ENCODE peak calls at places on chromosomes 4 and X, in nine cellular contexts. E is upper lobe of left lung, F is GM12892, W is HCT116, Q is HepG2, B is suprapubic skin, D is H1, Z is stomach, U is sigmoid colon. G is an unnamed sample.
A peak's percentile ranks its signal among the peaks of the same experiment; 100 is the strongest.

GRCh38 chr4:33386761-33387160 is 2666.6 kb downstream of the PCDH7 start:
- DNase-seq in E (no peak), F (no peak), W (no peak), Q (no peak), B (no peak), D (no peak), Z (no peak), U (no peak), G (no peak)

GRCh38 chr4:143407475-143407874 is 70.8 kb downstream of the GAB1 start:
- DNase-seq in E (no peak), F (no peak), W (no peak), Q (no peak), B (no peak), D (no peak), Z (no peak), U (no peak), G (no peak)

GRCh38 chrX:121902463-121902862 is 855.1 kb downstream of the GLUD2 start:
- DNase-seq in E (no peak), F (no peak), W (no peak), Q (no peak), B (no peak), D (no peak), Z (no peak), U (no peak), G (no peak)

GRCh38 chr4:169337510-169337909 is 66.8 kb upstream of the SH3RF1 start:
- DNase-seq in E (no peak), F (no peak), W (no peak), Q (no peak), B (no peak), D (no peak), Z (no peak), U (no peak), G (no peak)

GRCh38 chr4:78174931-78175330 is 117.8 kb downstream of the FRAS1 start:
- DNase-seq in E (no peak), F (no peak), W (no peak), Q (no peak), B (no peak), D (no peak), Z (no peak), U (no peak), G (no peak)

GRCh38 chr4:174933083-174933482 is 14.9 kb downstream of the ADAM29 start:
- DNase-seq in E (no peak), F (no peak), W (no peak), Q (no peak), B (no peak), D (no peak), Z (no peak), U (no peak), G (no peak)

GRCh38 chr4:142840516-142841123 is 5.5 kb downstream of the INPP4B start:
- DNase-seq in E (no peak), F (no peak), W (peak; percentile 38), Q (peak; percentile 3), B (no peak), D (no peak), Z (no peak), U (no peak), G (no peak)

GRCh38 chr4:134691915-134692314 is 490.3 kb upstream of the PABPC4L start:
- DNase-seq in E (no peak), F (no peak), W (no peak), Q (no peak), B (no peak), D (no peak), Z (no peak), U (no peak), G (no peak)

GRCh38 chrX:54808605-54809483 is 1.3 kb downstream of the MAGED2 start:
- DNase-seq in E (peak; percentile 92), F (peak; percentile 78), W (peak; percentile 87), Q (peak; percentile 92), B (peak; percentile 92), D (peak; percentile 90), Z (peak; percentile 93), U (peak; percentile 97), G (peak; percentile 94)

GRCh38 chrX:38004046-38004445 is 2.3 kb upstream of the SYTL5 start:
- DNase-seq in E (no peak), F (no peak), W (no peak), Q (no peak), B (no peak), D (no peak), Z (no peak), U (no peak), G (no peak)

GRCh38 chrX:24870143-24870542 is 145.6 kb downstream of the ARX start:
- DNase-seq in E (no peak), F (no peak), W (no peak), Q (peak; percentile 70), B (no peak), D (no peak), Z (no peak), U (no peak), G (no peak)

GRCh38 chr4:111228874-111229273 is 606.0 kb upstream of the PITX2 start:
- DNase-seq in E (no peak), F (no peak), W (no peak), Q (no peak), B (no peak), D (no peak), Z (no peak), U (no peak), G (no peak)

GRCh38 chrX:141668371-141668770 is 30.2 kb downstream of the SPANXD start:
- DNase-seq in E (no peak), F (no peak), W (no peak), Q (no peak), B (no peak), D (no peak), Z (no peak), U (no peak), G (no peak)

GRCh38 chr4:25367877-25368276 is 9.2 kb upstream of the ANAPC4 start:
- DNase-seq in E (no peak), F (no peak), W (no peak), Q (no peak), B (no peak), D (no peak), Z (no peak), U (no peak), G (no peak)

GRCh38 chr4:25367004-25367621 is 9.9 kb upstream of the ANAPC4 start:
- DNase-seq in E (no peak), F (no peak), W (no peak), Q (no peak), B (no peak), D (no peak), Z (no peak), U (no peak), G (no peak)

GRCh38 chr4:25368315-25368714 is 8.7 kb upstream of the ANAPC4 start:
- DNase-seq in E (no peak), F (no peak), W (no peak), Q (peak; percentile 24), B (no peak), D (no peak), Z (no peak), U (no peak), G (no peak)

GRCh38 chr4:25370242-25370641 is 6.8 kb upstream of the ANAPC4 start:
- DNase-seq in E (no peak), F (no peak), W (no peak), Q (no peak), B (no peak), D (no peak), Z (no peak), U (no peak), G (no peak)
- TF ChIP-seq POLR2AphosphoS5 in E (no peak), F (no peak), W (no peak), Q (no peak), B (no peak), D (no peak), Z (no peak), U (no peak), G (no peak)

DNA sequence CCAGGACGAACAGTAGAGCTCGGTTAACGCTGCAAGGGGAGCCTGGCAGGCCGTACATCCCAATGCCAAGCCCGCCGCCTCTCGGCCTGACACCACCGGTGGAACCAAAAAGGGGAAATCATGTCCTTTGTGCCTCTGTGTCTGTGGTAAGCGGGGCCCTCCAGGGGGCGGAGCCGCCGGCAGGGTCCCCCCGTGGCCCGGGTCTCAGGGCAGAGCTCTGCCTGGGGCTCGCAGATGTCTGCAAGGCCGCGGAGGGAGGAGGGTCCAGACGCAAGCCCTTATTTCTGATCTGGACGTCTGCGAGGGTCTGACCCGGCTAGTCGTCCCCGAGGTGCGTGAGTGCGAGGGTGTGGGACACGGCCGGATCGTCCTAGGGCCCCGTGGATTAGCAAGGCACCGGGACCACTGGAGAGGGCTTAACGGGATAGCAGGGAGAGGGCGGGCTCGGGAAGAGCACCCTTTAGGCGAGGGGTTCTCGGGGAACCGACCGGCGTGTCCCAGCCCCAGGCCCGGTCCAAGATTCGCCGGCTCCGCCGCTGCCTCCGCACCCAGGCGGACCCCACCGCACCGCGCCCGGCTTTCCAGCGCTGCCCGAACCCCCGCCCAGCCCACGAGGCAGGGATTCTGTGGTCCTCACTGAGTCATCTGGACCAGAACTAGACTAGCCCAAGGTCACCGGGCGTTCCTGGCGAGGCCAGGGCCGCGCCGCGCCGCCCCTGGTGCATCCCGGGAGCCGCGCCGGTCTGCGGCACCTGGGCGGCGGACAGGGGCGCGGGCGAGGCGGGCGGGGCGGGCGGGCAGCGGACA is 858 bp upstream of the FAM193A start:
- DNase-seq in E (peak; percentile 55), F (peak; percentile 36), W (no peak), Q (peak; percentile 42), B (peak; percentile 84), D (peak; percentile 80), Z (peak; percentile 35), U (peak; percentile 80), G (peak; percentile 53)
- TF ChIP-seq POLR2A in E (no peak), F (peak; percentile 51), W (no peak), Q (peak; percentile 77), B (no peak), D (peak; percentile 69), Z (no peak), U (no peak), G (peak; percentile 72)

GRCh38 chr4:48913346-48913745 is 6.8 kb upstream of the OCIAD2 start:
- DNase-seq in E (no peak), F (no peak), W (no peak), Q (no peak), B (no peak), D (no peak), Z (no peak), U (peak; percentile 89), G (no peak)
- TF ChIP-seq POLR2AphosphoS5 in E (no peak), F (no peak), W (no peak), Q (no peak), B (no peak), D (no peak), Z (no peak), U (peak; percentile 91), G (peak; percentile 76)

GRCh38 chr4:7631288-7631633 is 196.5 kb upstream of the PSAPL1 start:
- DNase-seq in E (no peak), F (no peak), W (no peak), Q (no peak), B (no peak), D (no peak), Z (no peak), U (no peak), G (no peak)

GRCh38 chr4:7629855-7630254 is 195.1 kb upstream of the PSAPL1 start:
- DNase-seq in E (no peak), F (no peak), W (no peak), Q (peak; percentile 66), B (no peak), D (no peak), Z (no peak), U (no peak), G (no peak)

GRCh38 chr4:7632341-7632740 is 197.6 kb upstream of the PSAPL1 start:
- DNase-seq in E (no peak), F (no peak), W (no peak), Q (no peak), B (no peak), D (no peak), Z (no peak), U (no peak), G (no peak)

GRCh38 chr4:7632971-7633370 is 198.2 kb upstream of the PSAPL1 start:
- DNase-seq in E (no peak), F (no peak), W (no peak), Q (no peak), B (no peak), D (no peak), Z (no peak), U (no peak), G (no peak)

GRCh38 chr4:7630559-7631287 is 196.0 kb upstream of the PSAPL1 start:
- DNase-seq in E (no peak), F (no peak), W (peak; percentile 33), Q (peak; percentile 79), B (no peak), D (no peak), Z (no peak), U (no peak), G (no peak)
- TF ChIP-seq POLR2A in E (no peak), F (no peak), W (no peak), Q (no peak), B (no peak), D (no peak), Z (no peak), U (no peak), G (no peak)

G was measured in transverse colon.